ENCODE peak calls at places on chromosomes 5 and 9, in nine cellular contexts. K, D, B, F, O, M, N, Q and P are unnamed samples.

GRCh38 chr5:109853362-109853761 is 163.6 kb downstream of the MAN2A1 start:
- DNase-seq in N (no peak), Q (no peak), M (no peak), B (no peak), D (peak; percentile 36), K (no peak), O (no peak), F (no peak), P (no peak)

GRCh38 chr9:87569008-87569908 is 71.6 kb downstream of the DAPK1 start:
- DNase-seq in K (no peak), Q (peak; percentile 85), F (no peak), N (no peak), M (no peak), O (no peak), B (no peak), D (peak; percentile 72), P (no peak)

GRCh38 chr9:37390759-37391158 is 31.7 kb upstream of the GRHPR start:
- DNase-seq in O (no peak), N (no peak), D (peak; percentile 22), B (peak; percentile 73), K (no peak), M (no peak), Q (peak; percentile 74), F (no peak), P (no peak)

GRCh38 chr5:38450627-38451371 is 105.6 kb downstream of the LIFR start:
- DNase-seq in O (no peak), Q (no peak), M (no peak), K (no peak), B (no peak), D (no peak), N (no peak), F (no peak), P (no peak)

GRCh38 chr9:130680836-130681768 is 12.5 kb upstream of the EXOSC2 start:
- DNase-seq in O (peak; percentile 30), F (peak; percentile 45), M (peak; percentile 85), N (peak; percentile 79), K (peak; percentile 29), B (peak; percentile 58), Q (peak; percentile 83), D (peak; percentile 91), P (peak; percentile 60)

GRCh38 chr5:93503598-93504067 is 77.4 kb downstream of the NR2F1-AS1 start:
- DNase-seq in B (no peak), Q (peak; percentile 31), K (no peak), M (no peak), D (peak; percentile 87), O (peak; percentile 59), F (no peak), N (no peak), P (no peak)

GRCh38 chr5:168047043-168047668 is 244.3 kb upstream of the WWC1 start:
- DNase-seq in K (no peak), F (no peak), B (peak; percentile 4), N (peak; percentile 58), D (peak; percentile 55), M (no peak), O (no peak), Q (peak; percentile 89), P (no peak)

GRCh38 chr9:137370865-137371520 is 52.0 kb downstream of the EXD3 start:
- DNase-seq in K (no peak), N (peak; percentile 58), F (no peak), Q (no peak), D (peak; percentile 12), B (no peak), M (no peak), O (no peak), P (no peak)

GRCh38 chr5:133324926-133325325 is 273.1 kb downstream of the HSPA4 start:
- DNase-seq in Q (no peak), M (no peak), K (no peak), D (no peak), O (no peak), N (no peak), F (no peak), B (no peak), P (no peak)

GRCh38 chr5:149367249-149367971 is 9.6 kb downstream of the PCYOX1L start:
- DNase-seq in K (peak; percentile 4), N (peak; percentile 72), M (peak; percentile 66), B (peak; percentile 82), O (no peak), D (peak; percentile 78), F (no peak), Q (peak; percentile 94), P (peak; percentile 74)

GRCh38 chr5:58299266-58299665 is 160.6 kb downstream of the PLK2 start:
- DNase-seq in M (no peak), F (no peak), K (no peak), D (no peak), O (no peak), N (no peak), B (no peak), Q (peak; percentile 26), P (no peak)

GRCh38 chr5:56669534-56670483 is 145.5 kb upstream of the MAP3K1 start:
- DNase-seq in Q (no peak), O (no peak), F (no peak), N (peak; percentile 64), K (no peak), M (peak; percentile 58), B (peak; percentile 85), D (peak; percentile 45), P (no peak)

GRCh38 chr5:178895615-178896571 is at the start of gene ZFP2:
- DNase-seq in M (peak; percentile 57), Q (peak; percentile 82), K (peak; percentile 4), F (no peak), D (peak; percentile 69), N (peak; percentile 71), O (no peak), B (peak; percentile 20), P (no peak)

GRCh38 chr5:162488077-162488476 is 420.5 kb downstream of the GABRG2 start:
- DNase-seq in M (no peak), N (no peak), Q (no peak), O (no peak), B (no peak), D (no peak), K (no peak), F (no peak), P (no peak)

GRCh38 chr9:133141833-133142594 is 21.0 kb upstream of the RALGDS start:
- DNase-seq in N (no peak), D (no peak), F (no peak), O (no peak), M (peak; percentile 76), Q (no peak), B (no peak), K (peak; percentile 64), P (peak; percentile 86)

GRCh38 chr5:56896761-56897160 is 12.6 kb upstream of the SETD9 start:
- DNase-seq in D (no peak), M (no peak), N (no peak), O (no peak), K (no peak), Q (no peak), F (no peak), B (no peak), P (no peak)

GRCh38 chr5:68319316-68320093 is 103.9 kb downstream of the PIK3R1 start:
- DNase-seq in D (peak; percentile 33), N (no peak), M (no peak), O (no peak), K (no peak), Q (no peak), F (no peak), B (no peak), P (no peak)